ENCODE peak calls at places on chromosomes 7 and 10, in four cellular contexts. One of them, this sample, is unnamed.
A peak's percentile ranks its signal among the peaks of the same experiment; 100 is the strongest.

GRCh38 chr10:6204341-6205191 is 1.8 kb downstream of the PFKFB3 start:
- DNase-seq in caudate nucleus: no peak
- DNase-seq in aorta: peak; percentile 89
- DNase-seq in brain pericyte: no peak
- DNase-seq in this sample: peak; percentile 67

GRCh38 chr7:142788303-142789286 is 17.8 kb downstream of the PRSS2 start:
- DNase-seq in brain pericyte: no peak
- DNase-seq in caudate nucleus: no peak
- DNase-seq in aorta: no peak
- DNase-seq in this sample: no peak

GRCh38 chr10:88386204-88386877 is 196.8 kb downstream of the RNLS start:
- DNase-seq in caudate nucleus: no peak
- DNase-seq in aorta: no peak
- DNase-seq in brain pericyte: no peak
- DNase-seq in this sample: no peak

GRCh38 chr10:119415121-119415520 is 127.4 kb downstream of the RGS10 start:
- DNase-seq in caudate nucleus: no peak
- DNase-seq in aorta: no peak
- DNase-seq in brain pericyte: no peak
- DNase-seq in this sample: no peak

GRCh38 chr10:62582804-62583208 is 208.6 kb downstream of the ZNF365 start:
- DNase-seq in caudate nucleus: no peak
- DNase-seq in brain pericyte: no peak
- DNase-seq in aorta: peak; percentile 87
- DNase-seq in this sample: no peak

GRCh38 chr7:133853706-133854276 is 273.3 kb upstream of the LRGUK start:
- DNase-seq in brain pericyte: peak; percentile 31
- DNase-seq in caudate nucleus: no peak
- DNase-seq in aorta: no peak
- DNase-seq in this sample: no peak

GRCh38 chr7:81499262-81500116 is 270.4 kb downstream of the HGF start:
- DNase-seq in brain pericyte: peak; percentile 57
- DNase-seq in caudate nucleus: no peak
- DNase-seq in aorta: no peak
- DNase-seq in this sample: no peak

GRCh38 chr10:125123363-125124113 is 36.8 kb downstream of the CTBP2 start:
- DNase-seq in caudate nucleus: peak; percentile 38
- DNase-seq in aorta: peak; percentile 84
- DNase-seq in brain pericyte: peak; percentile 95
- DNase-seq in this sample: peak; percentile 73

GRCh38 chr10:132434405-132435005 is 37.5 kb downstream of the PWWP2B start:
- DNase-seq in brain pericyte: no peak
- DNase-seq in caudate nucleus: no peak
- DNase-seq in aorta: peak; percentile 82
- DNase-seq in this sample: no peak

GRCh38 chr7:51357821-51358220 is 41.2 kb upstream of the COBL start:
- DNase-seq in aorta: no peak
- DNase-seq in caudate nucleus: no peak
- DNase-seq in brain pericyte: no peak
- DNase-seq in this sample: no peak

GRCh38 chr7:90403174-90404113 is at the start of gene CLDN12:
- DNase-seq in aorta: peak; percentile 88
- DNase-seq in caudate nucleus: peak; percentile 67
- DNase-seq in brain pericyte: peak; percentile 80
- DNase-seq in this sample: peak; percentile 67

GRCh38 chr10:132130286-132131265 is 56.2 kb upstream of the DPYSL4 start:
- DNase-seq in caudate nucleus: no peak
- DNase-seq in aorta: peak; percentile 29
- DNase-seq in brain pericyte: no peak
- DNase-seq in this sample: no peak

GRCh38 chr10:44958196-44958896 is 1.3 kb upstream of the RASSF4 start:
- DNase-seq in caudate nucleus: no peak
- DNase-seq in brain pericyte: no peak
- DNase-seq in aorta: no peak
- DNase-seq in this sample: no peak

GRCh38 chr10:125656523-125656922 is 26.4 kb downstream of the TEX36 start:
- DNase-seq in caudate nucleus: no peak
- DNase-seq in brain pericyte: no peak
- DNase-seq in aorta: no peak
- DNase-seq in this sample: no peak

GRCh38 chr10:20004087-20004523 is 187.9 kb downstream of the PLXDC2 start:
- DNase-seq in aorta: peak; percentile 80
- DNase-seq in brain pericyte: no peak
- DNase-seq in caudate nucleus: no peak
- DNase-seq in this sample: peak; percentile 40

GRCh38 chr7:19560111-19560883 is 148.5 kb downstream of the POLR1F start:
- DNase-seq in aorta: no peak
- DNase-seq in caudate nucleus: no peak
- DNase-seq in brain pericyte: no peak
- DNase-seq in this sample: no peak

GRCh38 chr7:129605960-129606644 is 5.4 kb upstream of the NRF1 start:
- DNase-seq in brain pericyte: no peak
- DNase-seq in caudate nucleus: no peak
- DNase-seq in aorta: no peak
- DNase-seq in this sample: no peak